ENCODE peak calls at places on chromosomes 3 and 15, in seven cellular contexts. X, K, I, L, Y, Z and G are unnamed samples.

GRCh38 chr3:176692172-176692923 is 504.9 kb downstream of the TBL1XR1 start:
- DNase-seq in X (no peak), K (no peak), I (no peak), L (no peak), Y (no peak), Z (no peak), G (no peak)

GRCh38 chr3:86416334-86416733 is 574.6 kb downstream of the VGLL3 start:
- DNase-seq in X (no peak), K (no peak), I (no peak), L (peak; percentile 9), Y (no peak), Z (no peak), G (peak; percentile 55)

GRCh38 chr3:72042397-72043211 is 257.7 kb upstream of the PROK2 start:
- DNase-seq in X (no peak), K (no peak), I (no peak), L (no peak), Y (no peak), Z (no peak), G (peak; percentile 65)

GRCh38 chr3:156787926-156788663 is 38.1 kb upstream of the LEKR1 start:
- DNase-seq in X (peak; percentile 52), K (peak; percentile 32), I (no peak), L (no peak), Y (no peak), Z (no peak), G (no peak)

GRCh38 chr3:172334743-172335142 is 113.5 kb downstream of the GHSR start:
- DNase-seq in X (no peak), K (no peak), I (no peak), L (no peak), Y (no peak), Z (no peak), G (no peak)

GRCh38 chr3:11159421-11159904 is 5.2 kb downstream of the HRH1 start:
- DNase-seq in X (no peak), K (no peak), I (no peak), L (peak; percentile 27), Y (no peak), Z (no peak), G (no peak)

GRCh38 chr3:159818399-159818798 is 170.2 kb upstream of the IL12A start:
- DNase-seq in X (no peak), K (no peak), I (no peak), L (peak; percentile 70), Y (no peak), Z (no peak), G (peak; percentile 84)

GRCh38 chr3:126978291-126978690 is 4.6 kb upstream of the PLXNA1 start:
- DNase-seq in X (no peak), K (no peak), I (peak; percentile 16), L (no peak), Y (no peak), Z (no peak), G (no peak)

GRCh38 chr15:74983725-74984231 is 11.6 kb upstream of the SCAMP5 start:
- DNase-seq in X (no peak), K (no peak), I (no peak), L (no peak), Y (no peak), Z (no peak), G (no peak)

GRCh38 chr15:25243800-25244097 is 195.1 kb downstream of the UBE3A start:
- DNase-seq in X (no peak), K (no peak), I (no peak), L (no peak), Y (no peak), Z (peak; percentile 60), G (no peak)

GRCh38 chr15:63398456-63398855 is 16.8 kb upstream of the CA12 start:
- DNase-seq in X (no peak), K (no peak), I (no peak), L (no peak), Y (no peak), Z (no peak), G (no peak)

GRCh38 chr15:71272932-71273331 is 157.7 kb downstream of the THSD4 start:
- DNase-seq in X (no peak), K (no peak), I (no peak), L (no peak), Y (no peak), Z (no peak), G (no peak)

GRCh38 chr3:27094721-27095120 is 274.5 kb downstream of the NEK10 start:
- DNase-seq in X (no peak), K (no peak), I (no peak), L (no peak), Y (no peak), Z (no peak), G (no peak)

GRCh38 chr3:177452487-177452886 is 255.2 kb upstream of the TBL1XR1 start:
- DNase-seq in X (no peak), K (no peak), I (no peak), L (no peak), Y (no peak), Z (no peak), G (no peak)

GRCh38 chr15:72229076-72229946 is 1.7 kb downstream of the PKM start:
- DNase-seq in X (no peak), K (no peak), I (peak; percentile 51), L (peak; percentile 28), Y (peak; percentile 25), Z (no peak), G (peak; percentile 50)

GRCh38 chr3:17852217-17852616 is 109.8 kb upstream of the TBC1D5 start:
- DNase-seq in X (no peak), K (no peak), I (no peak), L (no peak), Y (no peak), Z (no peak), G (no peak)

GRCh38 chr3:50464578-50464977 is 38.9 kb downstream of the CACNA2D2 start:
- DNase-seq in X (no peak), K (no peak), I (no peak), L (no peak), Y (no peak), Z (no peak), G (no peak)

GRCh38 chr3:149393355-149394165 is 16.1 kb upstream of the TM4SF1 start:
- DNase-seq in X (peak; percentile 72), K (peak; percentile 52), I (no peak), L (peak; percentile 88), Y (peak; percentile 59), Z (no peak), G (peak; percentile 86)

GRCh38 chr15:49895337-49896223 is 223.5 kb downstream of the ATP8B4 start:
- DNase-seq in X (no peak), K (no peak), I (no peak), L (peak; percentile 49), Y (no peak), Z (no peak), G (no peak)

GRCh38 chr3:129609591-129610169 is 3.2 kb upstream of the PLXND1 start:
- DNase-seq in X (no peak), K (no peak), I (no peak), L (no peak), Y (no peak), Z (no peak), G (no peak)

GRCh38 chr15:41967506-41968206 is 4.7 kb downstream of the EHD4 start:
- DNase-seq in X (no peak), K (peak; percentile 65), I (no peak), L (no peak), Y (no peak), Z (peak; percentile 68), G (peak; percentile 33)

GRCh38 chr3:159798951-159799350 is 189.7 kb upstream of the IL12A start:
- DNase-seq in X (no peak), K (no peak), I (no peak), L (no peak), Y (no peak), Z (no peak), G (no peak)

GRCh38 chr15:55349282-55349681 is 30.3 kb downstream of the PIGB start:
- DNase-seq in X (no peak), K (no peak), I (no peak), L (no peak), Y (no peak), Z (no peak), G (no peak)

GRCh38 chr3:87320748-87321634 is 44.6 kb upstream of the POU1F1 start:
- DNase-seq in X (peak; percentile 37), K (no peak), I (no peak), L (no peak), Y (no peak), Z (no peak), G (no peak)

GRCh38 chr15:78727561-78727960 is 83.7 kb downstream of the ADAMTS7 start:
- DNase-seq in X (no peak), K (no peak), I (no peak), L (peak; percentile 43), Y (no peak), Z (no peak), G (peak; percentile 86)

GRCh38 chr15:33735637-33736247 is 232.6 kb upstream of the CHRM5 start:
- DNase-seq in X (peak; percentile 26), K (peak; percentile 42), I (no peak), L (peak; percentile 60), Y (peak; percentile 31), Z (no peak), G (peak; percentile 72)

GRCh38 chr3:161766301-161766700 is 269.7 kb downstream of the OTOL1 start:
- DNase-seq in X (no peak), K (no peak), I (no peak), L (peak; percentile 26), Y (no peak), Z (no peak), G (no peak)

DNA sequence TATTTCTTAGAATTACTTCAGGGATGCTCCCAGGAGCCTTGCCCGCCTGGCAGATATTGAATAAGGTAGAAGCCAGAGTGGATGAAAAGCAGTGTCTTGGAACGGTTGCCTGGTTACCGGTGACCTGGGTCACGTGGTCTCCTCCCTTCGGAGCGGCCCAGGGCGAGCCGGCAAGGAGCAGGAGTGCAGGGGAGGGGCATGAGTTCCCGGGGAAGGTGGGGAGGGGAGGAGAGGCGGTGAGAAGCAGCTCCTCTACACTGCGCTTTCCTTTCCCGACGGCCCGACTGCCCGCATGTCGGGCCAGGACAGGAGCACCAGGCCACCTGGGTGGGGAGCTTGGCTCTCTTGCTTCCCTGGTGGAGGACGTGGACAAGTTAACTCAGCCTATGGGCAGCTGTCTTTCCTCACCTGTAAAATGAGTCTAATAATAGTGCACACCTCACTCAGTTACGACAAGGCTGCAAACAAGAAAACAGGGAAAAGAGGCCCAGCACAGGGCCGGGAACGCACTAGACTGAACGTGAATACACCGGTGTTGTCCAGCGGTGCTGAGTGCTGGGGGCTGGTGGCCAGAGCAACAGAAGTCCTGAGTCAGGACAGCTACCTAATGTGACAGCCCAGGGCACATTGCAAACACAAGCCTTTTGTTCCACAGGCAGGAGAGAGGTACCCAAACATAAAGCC is 198.3 kb downstream of the ADAMTS9 start:
- DNase-seq in X (no peak), K (no peak), I (no peak), L (peak; percentile 97), Y (peak; percentile 89), Z (no peak), G (peak; percentile 96)
- TF ChIP-seq CTCF in X (no peak), K (no peak), I (no peak), L (no peak), Y (no peak), Z (no peak), G (no peak)

GRCh38 chr15:40873625-40874561 is at the start of gene RHOV:
- DNase-seq in X (peak; percentile 67), K (peak; percentile 86), I (peak; percentile 55), L (peak; percentile 96), Y (peak; percentile 81), Z (no peak), G (peak; percentile 96)
- TF ChIP-seq CTCF in X (peak; percentile 59), K (peak; percentile 68), I (peak; percentile 18), L (peak; percentile 35), Y (no peak), Z (no peak), G (peak; percentile 74)

GRCh38 chr15:40053234-40054055 is 14.5 kb upstream of the SRP14 start:
- DNase-seq in X (no peak), K (no peak), I (no peak), L (peak; percentile 53), Y (no peak), Z (peak; percentile 60), G (peak; percentile 62)
- TF ChIP-seq CTCF in X (peak; percentile 23), K (peak; percentile 7), I (no peak), L (peak; percentile 42), Y (no peak), Z (no peak), G (peak; percentile 68)

GRCh38 chr3:63986147-63986546 is 37.1 kb downstream of the PSMD6 start:
- DNase-seq in X (no peak), K (no peak), I (no peak), L (no peak), Y (peak; percentile 22), Z (no peak), G (no peak)
- TF ChIP-seq CTCF in X (no peak), K (no peak), I (no peak), L (no peak), Y (no peak), Z (no peak), G (no peak)